ENCODE peak calls at places on chromosome 1, in six cellular contexts. Q is bronchial epithelial cell; R is kidney tubule cell; U is NCI-H1417; K is GM19239; S is stimulated activated CD8-positive, alpha-beta memory T cell treated with anti-CD3 and anti-CD28 coated beads, Interleukin-2, amount 100 ng/mL, for 48 hours. B is an unnamed sample.

GRCh38 chr1:151502035-151502728 is 9.0 kb upstream of the CGN start:
- DNase-seq in U (no peak), S (no peak), Q (no peak), R (no peak), K (no peak), B (no peak)

GRCh38 chr1:24027838-24028468 is 47.8 kb upstream of the SRSF10 start:
- DNase-seq in S (no peak), R (peak), Q (peak), K (no peak), U (no peak), B (peak)

GRCh38 chr1:24049709-24050108 is 62.2 kb downstream of the MYOM3 start:
- DNase-seq in R (no peak), S (no peak), Q (no peak), K (no peak), U (no peak), B (no peak)

GRCh38 chr1:186208405-186209129 is 166.5 kb downstream of the TPR start:
- DNase-seq in U (no peak), S (no peak), R (no peak), K (no peak), Q (peak), B (no peak)

GRCh38 chr1:30132602-30133271 is 590.6 kb downstream of the MATN1 start:
- DNase-seq in Q (no peak), U (no peak), R (no peak), S (no peak), K (no peak), B (no peak)

GRCh38 chr1:156616463-156616862 is 2.8 kb upstream of the HAPLN2 start:
- DNase-seq in R (peak), K (no peak), Q (no peak), S (no peak), U (peak), B (no peak)

GRCh38 chr1:96863449-96863848 is 141.9 kb downstream of the PTBP2 start:
- DNase-seq in Q (no peak), S (no peak), R (no peak), U (no peak), K (no peak), B (no peak)

GRCh38 chr1:31776032-31776431 is 11.9 kb upstream of the ADGRB2 start:
- DNase-seq in U (no peak), Q (no peak), K (no peak), S (no peak), R (no peak), B (no peak)

GRCh38 chr1:26787381-26787705 is 407 bp upstream of the PIGV start:
- DNase-seq in S (peak), K (no peak), R (no peak), U (no peak), Q (peak), B (peak)

GRCh38 chr1:63813829-63814277 is 40.0 kb downstream of the ROR1 start:
- DNase-seq in U (no peak), R (peak), Q (no peak), K (no peak), S (no peak), B (no peak)

GRCh38 chr1:203871114-203871875 is 9.9 kb downstream of the SNRPE start:
- DNase-seq in K (no peak), U (peak), R (peak), S (no peak), Q (peak), B (peak)